ENCODE peak calls at places on chromosomes 7 and 10, in four cellular contexts. U is IMR-90, H is K562, P is endothelial cell of umbilical vein. T is an unnamed sample.

GRCh38 chr10:124544711-124545110 is 83.1 kb downstream of the LHPP start:
- DNase-seq in H (no peak), P (no peak), U (no peak), T (no peak)

GRCh38 chr10:71447676-71448075 is 51.0 kb downstream of the CDH23 start:
- DNase-seq in H (no peak), U (no peak), P (no peak), T (no peak)

GRCh38 chr7:74587435-74588126 is 69.9 kb upstream of the GTF2I start:
- DNase-seq in H (peak; percentile 87), P (peak; percentile 88), U (peak; percentile 89), T (no peak)

GRCh38 chr7:19519443-19519977 is 189.3 kb downstream of the POLR1F start:
- DNase-seq in H (no peak), P (no peak), U (no peak), T (peak; percentile 4)

GRCh38 chr7:94393251-94393758 is 1.4 kb upstream of the COL1A2 start:
- DNase-seq in P (no peak), H (no peak), U (peak; percentile 56), T (no peak)

GRCh38 chr7:97075928-97076327 is 41.6 kb upstream of the SDHAF3 start:
- DNase-seq in P (no peak), H (no peak), U (no peak), T (no peak)

GRCh38 chr7:90298145-90299038 is 22.7 kb downstream of the FAM237B start:
- DNase-seq in U (peak; percentile 75), P (peak; percentile 66), H (peak; percentile 52), T (peak; percentile 7)

GRCh38 chr10:90148121-90148855 is 446.9 kb downstream of the KIF20B start:
- DNase-seq in H (no peak), U (peak; percentile 22), P (peak; percentile 39), T (peak; percentile 48)

GRCh38 chr10:60732240-60733188 is 45.8 kb upstream of the CDK1 start:
- DNase-seq in P (no peak), H (no peak), U (no peak), T (no peak)

GRCh38 chr7:40579401-40579800 is 444.6 kb downstream of the SUGCT start:
- DNase-seq in U (peak; percentile 38), H (no peak), P (no peak), T (no peak)

GRCh38 chr7:80139179-80139578 is 4.5 kb downstream of the GNAI1 start:
- DNase-seq in H (no peak), P (peak; percentile 39), U (no peak), T (no peak)

GRCh38 chr7:107943018-107943417 is 52.0 kb downstream of the DLD start:
- DNase-seq in U (no peak), P (no peak), H (no peak), T (no peak)

GRCh38 chr7:99792983-99793382 is 9.0 kb upstream of the CYP3A4 start:
- DNase-seq in H (no peak), U (no peak), P (no peak), T (no peak)

GRCh38 chr7:24920702-24921679 is 59.0 kb downstream of the OSBPL3 start:
- DNase-seq in U (no peak), H (peak; percentile 27), P (peak; percentile 80), T (no peak)

GRCh38 chr10:106038246-106038645 is 1126.3 kb downstream of the SORCS1 start:
- DNase-seq in H (no peak), P (no peak), U (no peak), T (no peak)

GRCh38 chr10:97629289-97629688 is 4.0 kb downstream of the MORN4 start:
- DNase-seq in P (no peak), U (no peak), H (no peak), T (no peak)

GRCh38 chr7:73742753-73743641 is 4.4 kb upstream of the ABHD11 start:
- DNase-seq in P (no peak), U (no peak), H (no peak), T (no peak)

GRCh38 chr10:11746883-11747539 is 4.8 kb downstream of the ECHDC3 start:
- DNase-seq in U (no peak), P (peak; percentile 39), H (no peak), T (no peak)

GRCh38 chr7:112462236-112462635 is 12.0 kb downstream of the IFRD1 start:
- DNase-seq in U (peak; percentile 63), P (peak; percentile 74), H (no peak), T (no peak)

GRCh38 chr7:137994091-137994688 is 7.7 kb downstream of the CREB3L2 start:
- DNase-seq in U (no peak), H (peak; percentile 60), P (no peak), T (no peak)

GRCh38 chr7:150964593-150965111 is 13.5 kb downstream of the KCNH2 start:
- DNase-seq in U (no peak), H (peak; percentile 89), P (no peak), T (no peak)

GRCh38 chr10:2798340-2798739 is 269.0 kb upstream of the PFKP start:
- DNase-seq in U (no peak), P (no peak), H (no peak), T (no peak)

GRCh38 chr10:30447125-30447799 is 13.3 kb downstream of the MAP3K8 start:
- DNase-seq in U (peak; percentile 95), P (no peak), H (no peak), T (peak; percentile 89)

GRCh38 chr7:33973235-33974015 is 68.1 kb downstream of the BMPER start:
- DNase-seq in H (no peak), U (peak; percentile 50), P (no peak), T (no peak)

GRCh38 chr7:127835679-127836078 is 183.7 kb downstream of the SND1 start:
- DNase-seq in H (no peak), P (no peak), U (no peak), T (no peak)
- H3K9me1 ChIP-seq in H (no peaks in the 10 kb centered on the region), P (no peaks in the 10 kb centered on the region), U (peaks cover 15% of the 10 kb centered on the region), T (no peaks in the 10 kb centered on the region)

GRCh38 chr10:94282369-94282768 is 80.4 kb downstream of the NOC3L start:
- DNase-seq in U (peak; percentile 15), H (no peak), P (no peak), T (no peak)
- H3K9me1 ChIP-seq in U (no peaks in the 10 kb centered on the region), H (no peaks in the 10 kb centered on the region), P (no peaks in the 10 kb centered on the region), T (no peaks in the 10 kb centered on the region)

DNA sequence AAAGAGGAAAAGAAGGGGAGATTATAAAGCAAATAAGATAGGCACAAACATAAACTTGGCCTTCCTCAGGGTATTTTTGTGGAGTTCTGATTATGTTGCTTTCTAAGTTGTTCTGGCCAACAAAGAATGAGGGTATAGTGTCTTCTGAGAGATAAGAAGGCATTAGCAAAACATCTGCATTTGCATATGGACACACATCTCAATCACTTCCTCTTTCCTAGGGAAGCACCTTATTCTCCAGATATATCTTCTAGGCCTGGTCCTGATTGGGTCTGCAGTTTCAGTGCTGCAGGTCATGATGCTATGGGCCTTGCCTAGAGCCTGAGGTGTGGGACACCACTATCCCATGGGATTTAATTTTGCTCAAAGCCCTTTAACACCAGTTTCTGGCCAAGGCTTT is 308.8 kb upstream of the PHYHIPL start:
- DNase-seq in H (no peak), P (no peak), U (no peak), T (no peak)
- H3K9me1 ChIP-seq in H (no peaks in the 10 kb centered on the region), P (no peaks in the 10 kb centered on the region), U (no peaks in the 10 kb centered on the region), T (no peaks in the 10 kb centered on the region)

GRCh38 chr7:55474944-55475911 is 97.1 kb downstream of the VOPP1 start:
- DNase-seq in H (no peak), U (no peak), P (no peak), T (no peak)
- H3K9me1 ChIP-seq in H (no peaks in the 10 kb centered on the region), U (peaks cover 32% of the 10 kb centered on the region), P (no peaks in the 10 kb centered on the region), T (no peaks in the 10 kb centered on the region)

DNA sequence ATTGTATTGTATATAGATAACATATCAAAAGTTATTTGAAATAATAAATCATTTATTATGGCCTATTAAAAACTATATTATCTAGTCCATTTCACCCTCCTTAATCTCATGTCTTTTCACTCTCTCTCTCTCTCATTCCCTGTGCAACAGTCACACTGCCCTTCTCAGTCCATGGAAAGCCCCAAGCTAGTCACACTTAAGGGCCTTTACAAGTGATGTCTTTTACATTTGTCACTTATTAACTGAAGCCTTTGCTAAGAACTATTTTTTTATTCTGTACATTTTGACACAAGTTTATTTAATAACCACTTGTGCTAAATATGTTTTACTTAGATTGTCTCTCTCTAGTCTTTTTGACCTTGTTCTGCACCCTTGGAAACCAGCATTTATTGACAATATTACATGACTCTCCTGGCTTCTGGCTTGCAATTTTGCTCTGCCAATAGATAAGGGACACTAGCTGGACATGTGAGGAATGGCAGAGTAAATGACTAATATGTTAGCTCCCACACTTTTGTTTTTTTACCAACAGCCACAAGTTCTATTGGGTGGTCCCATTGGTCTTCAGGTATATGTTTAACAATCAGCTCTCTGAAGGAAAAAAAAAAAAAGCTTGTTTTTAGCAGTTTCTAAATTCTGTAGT is 706.8 kb upstream of the POT1 start:
- DNase-seq in H (no peak), U (no peak), P (no peak), T (no peak)
- H3K9me1 ChIP-seq in H (no peaks in the 10 kb centered on the region), U (no peaks in the 10 kb centered on the region), P (no peaks in the 10 kb centered on the region), T (no peaks in the 10 kb centered on the region)

DNA sequence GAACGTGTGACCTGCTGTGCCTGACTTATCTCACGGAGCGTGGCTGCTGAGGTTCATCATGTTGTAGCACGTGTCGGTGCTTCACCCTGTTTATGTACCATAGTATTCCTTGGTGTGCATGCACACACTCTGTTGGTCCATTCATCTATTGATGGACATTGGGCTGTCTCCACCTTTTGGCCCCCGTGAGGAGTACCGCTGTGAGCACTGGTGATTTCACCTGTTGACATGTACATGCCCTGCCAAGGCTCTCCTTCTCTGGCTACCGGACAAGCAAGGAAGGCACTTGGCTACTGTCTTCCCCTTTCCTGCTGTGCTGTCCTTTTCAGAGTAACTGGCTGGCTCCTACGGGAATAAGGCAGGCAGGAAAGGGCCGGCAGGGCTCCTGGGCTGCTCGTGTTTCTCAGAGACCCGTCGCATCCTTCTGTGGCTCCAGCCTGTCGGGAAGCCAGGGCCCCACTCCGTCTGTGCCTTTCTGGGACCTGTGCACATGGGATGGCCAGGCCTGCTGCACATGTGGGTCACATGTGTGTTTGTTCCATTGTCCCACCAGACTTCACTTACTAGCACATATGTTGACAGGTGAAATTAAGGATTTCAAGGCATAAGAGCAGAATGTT is 17.8 kb upstream of the TBRG4 start:
- DNase-seq in P (no peak), U (no peak), H (no peak), T (no peak)
- H3K9me1 ChIP-seq in P (no peaks in the 10 kb centered on the region), U (no peaks in the 10 kb centered on the region), H (peaks cover 3% of the 10 kb centered on the region), T (no peaks in the 10 kb centered on the region)

GRCh38 chr10:93248583-93249227 is 175.0 kb downstream of the CYP26A1 start:
- DNase-seq in P (no peak), H (peak; percentile 30), U (no peak), T (no peak)
- H3K9me1 ChIP-seq in P (no peaks in the 10 kb centered on the region), H (no peaks in the 10 kb centered on the region), U (no peaks in the 10 kb centered on the region), T (no peaks in the 10 kb centered on the region)

GRCh38 chr10:133158756-133159610 is 1.0 kb upstream of the KNDC1 start:
- DNase-seq in P (no peak), U (no peak), H (peak; percentile 46), T (no peak)

GRCh38 chr10:133158437-133158755 is 1.6 kb upstream of the KNDC1 start:
- DNase-seq in U (no peak), H (no peak), P (no peak), T (no peak)

GRCh38 chr10:133156674-133157579 is 3.1 kb upstream of the KNDC1 start:
- DNase-seq in U (peak; percentile 36), P (no peak), H (no peak), T (no peak)

GRCh38 chr10:133159611-133159949 is 439 bp upstream of the KNDC1 start:
- DNase-seq in P (no peak), H (no peak), U (no peak), T (no peak)

GRCh38 chr10:133157662-133158436 is 2.2 kb upstream of the KNDC1 start:
- DNase-seq in U (no peak), P (no peak), H (no peak), T (no peak)
- H3K9me1 ChIP-seq in U (no peaks in the 10 kb centered on the region), P (no peaks in the 10 kb centered on the region), H (no peaks in the 10 kb centered on the region), T (no peaks in the 10 kb centered on the region)

GRCh38 chr10:18533921-18534320 is 117.5 kb downstream of the NSUN6 start:
- DNase-seq in U (peak; percentile 35), P (no peak), H (no peak), T (no peak)
- H3K9me1 ChIP-seq in U (peaks cover under 1% of the 10 kb centered on the region), P (no peaks in the 10 kb centered on the region), H (no peaks in the 10 kb centered on the region), T (no peaks in the 10 kb centered on the region)

T was measured in keratinocyte.